ENCODE peak calls at places on chromosomes 2 and 18, in eight cellular contexts. One of them, this sample, is unnamed. For H3K4me1, the result is how much of the 10 kb centered on the place peaks cover.

GRCh38 chr2:155692108-155692507 is 640.4 kb downstream of the NR4A2 start:
- DNase-seq in MM.1S: no peak
- DNase-seq in stomach: no peak
- DNase-seq in IMR-90: no peak
- DNase-seq in neuronal stem cell: no peak
- DNase-seq in small intestine: no peak
- DNase-seq in fibroblast of lung: no peak
- DNase-seq in cardiac muscle cell: no peak
- DNase-seq in this sample: no peak

GRCh38 chr2:120825370-120826259 is 89.9 kb downstream of the GLI2 start:
- DNase-seq in stomach: no peak
- DNase-seq in neuronal stem cell: no peak
- DNase-seq in fibroblast of lung: peak
- DNase-seq in MM.1S: no peak
- DNase-seq in cardiac muscle cell: peak
- DNase-seq in small intestine: no peak
- DNase-seq in IMR-90: peak
- DNase-seq in this sample: peak

GRCh38 chr2:56613254-56613653 is 429.5 kb downstream of the CCDC85A start:
- DNase-seq in cardiac muscle cell: no peak
- DNase-seq in stomach: no peak
- DNase-seq in fibroblast of lung: no peak
- DNase-seq in small intestine: no peak
- DNase-seq in neuronal stem cell: no peak
- DNase-seq in MM.1S: peak
- DNase-seq in IMR-90: no peak
- DNase-seq in this sample: no peak

GRCh38 chr2:166926657-166927056 is 38.4 kb downstream of the XIRP2 start:
- DNase-seq in stomach: no peak
- DNase-seq in fibroblast of lung: no peak
- DNase-seq in cardiac muscle cell: no peak
- DNase-seq in neuronal stem cell: no peak
- DNase-seq in MM.1S: no peak
- DNase-seq in IMR-90: peak
- DNase-seq in small intestine: no peak
- DNase-seq in this sample: no peak

GRCh38 chr2:107932986-107933385 is 53.3 kb upstream of the SLC5A7 start:
- DNase-seq in neuronal stem cell: no peak
- DNase-seq in stomach: no peak
- DNase-seq in fibroblast of lung: no peak
- DNase-seq in IMR-90: peak
- DNase-seq in small intestine: no peak
- DNase-seq in MM.1S: peak
- DNase-seq in cardiac muscle cell: peak
- DNase-seq in this sample: peak

GRCh38 chr2:116733699-116734098 is 1080.8 kb upstream of the DDX18 start:
- DNase-seq in neuronal stem cell: no peak
- DNase-seq in small intestine: no peak
- DNase-seq in cardiac muscle cell: no peak
- DNase-seq in IMR-90: no peak
- DNase-seq in MM.1S: no peak
- DNase-seq in stomach: no peak
- DNase-seq in fibroblast of lung: peak
- DNase-seq in this sample: no peak

GRCh38 chr2:79219383-79219988 is 59.9 kb upstream of the REG3A start:
- DNase-seq in small intestine: peak
- DNase-seq in neuronal stem cell: peak
- DNase-seq in MM.1S: peak
- DNase-seq in fibroblast of lung: peak
- DNase-seq in IMR-90: peak
- DNase-seq in cardiac muscle cell: peak
- DNase-seq in stomach: peak
- DNase-seq in this sample: peak

GRCh38 chr2:168742258-168742932 is 60.0 kb upstream of the NOSTRIN start:
- DNase-seq in neuronal stem cell: no peak
- DNase-seq in fibroblast of lung: no peak
- DNase-seq in small intestine: no peak
- DNase-seq in MM.1S: no peak
- DNase-seq in stomach: no peak
- DNase-seq in cardiac muscle cell: no peak
- DNase-seq in IMR-90: no peak
- DNase-seq in this sample: no peak

GRCh38 chr18:39199231-39199855 is 1633.7 kb upstream of the CELF4 start:
- DNase-seq in fibroblast of lung: peak
- DNase-seq in MM.1S: no peak
- DNase-seq in cardiac muscle cell: no peak
- DNase-seq in stomach: no peak
- DNase-seq in neuronal stem cell: no peak
- DNase-seq in small intestine: no peak
- DNase-seq in IMR-90: no peak
- DNase-seq in this sample: no peak

GRCh38 chr2:219998714-219999227 is 371.3 kb downstream of the SLC4A3 start:
- DNase-seq in small intestine: no peak
- DNase-seq in IMR-90: no peak
- DNase-seq in cardiac muscle cell: no peak
- DNase-seq in fibroblast of lung: no peak
- DNase-seq in neuronal stem cell: no peak
- DNase-seq in stomach: no peak
- DNase-seq in MM.1S: no peak
- DNase-seq in this sample: no peak

GRCh38 chr2:207231962-207232361 is 66.2 kb upstream of the KLF7 start:
- DNase-seq in IMR-90: peak
- DNase-seq in fibroblast of lung: peak
- DNase-seq in cardiac muscle cell: no peak
- DNase-seq in neuronal stem cell: no peak
- DNase-seq in small intestine: no peak
- DNase-seq in stomach: no peak
- DNase-seq in MM.1S: no peak
- DNase-seq in this sample: no peak

GRCh38 chr2:34734042-34734441 is 1134.9 kb upstream of the FAM98A start:
- DNase-seq in fibroblast of lung: no peak
- DNase-seq in small intestine: no peak
- DNase-seq in neuronal stem cell: no peak
- DNase-seq in cardiac muscle cell: no peak
- DNase-seq in MM.1S: no peak
- DNase-seq in stomach: no peak
- DNase-seq in IMR-90: no peak
- DNase-seq in this sample: no peak

GRCh38 chr18:59054892-59055291 is 84.8 kb upstream of the SEC11C start:
- DNase-seq in fibroblast of lung: peak
- DNase-seq in neuronal stem cell: no peak
- DNase-seq in small intestine: no peak
- DNase-seq in IMR-90: no peak
- DNase-seq in stomach: peak
- DNase-seq in cardiac muscle cell: no peak
- DNase-seq in MM.1S: no peak
- DNase-seq in this sample: no peak

DNA sequence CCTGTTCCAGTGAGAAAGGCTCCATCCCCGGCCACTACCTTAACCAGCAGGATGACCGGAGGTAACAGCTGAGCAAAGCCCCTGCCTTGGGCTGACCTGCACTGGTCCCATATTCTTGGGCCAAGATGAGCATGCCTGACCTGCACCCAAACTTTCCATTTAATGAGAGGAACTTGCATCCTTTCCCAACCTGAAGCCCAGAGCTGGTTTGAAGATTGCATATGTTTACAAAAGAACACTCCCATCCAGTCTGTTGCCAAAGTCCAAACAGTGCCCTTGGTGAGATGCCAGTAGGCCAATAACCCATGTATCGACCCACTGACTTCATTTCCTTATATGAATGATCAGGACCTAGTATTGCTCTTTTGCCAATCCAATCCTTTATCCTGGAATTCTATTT is 5.5 kb upstream of the NPAS2 start:
- DNase-seq in MM.1S: no peak
- DNase-seq in neuronal stem cell: no peak
- DNase-seq in small intestine: peak
- DNase-seq in stomach: peak
- DNase-seq in IMR-90: no peak
- DNase-seq in cardiac muscle cell: no peak
- DNase-seq in fibroblast of lung: no peak
- DNase-seq in this sample: no peak
- H3K4me1 ChIP-seq in MM.1S: under half
- H3K4me1 ChIP-seq in neuronal stem cell: under half
- H3K4me1 ChIP-seq in small intestine: under half
- H3K4me1 ChIP-seq in stomach: under half
- H3K4me1 ChIP-seq in IMR-90: under half
- H3K4me1 ChIP-seq in cardiac muscle cell: under half
- H3K4me1 ChIP-seq in fibroblast of lung: under half
- H3K4me1 ChIP-seq in this sample: under half

DNA sequence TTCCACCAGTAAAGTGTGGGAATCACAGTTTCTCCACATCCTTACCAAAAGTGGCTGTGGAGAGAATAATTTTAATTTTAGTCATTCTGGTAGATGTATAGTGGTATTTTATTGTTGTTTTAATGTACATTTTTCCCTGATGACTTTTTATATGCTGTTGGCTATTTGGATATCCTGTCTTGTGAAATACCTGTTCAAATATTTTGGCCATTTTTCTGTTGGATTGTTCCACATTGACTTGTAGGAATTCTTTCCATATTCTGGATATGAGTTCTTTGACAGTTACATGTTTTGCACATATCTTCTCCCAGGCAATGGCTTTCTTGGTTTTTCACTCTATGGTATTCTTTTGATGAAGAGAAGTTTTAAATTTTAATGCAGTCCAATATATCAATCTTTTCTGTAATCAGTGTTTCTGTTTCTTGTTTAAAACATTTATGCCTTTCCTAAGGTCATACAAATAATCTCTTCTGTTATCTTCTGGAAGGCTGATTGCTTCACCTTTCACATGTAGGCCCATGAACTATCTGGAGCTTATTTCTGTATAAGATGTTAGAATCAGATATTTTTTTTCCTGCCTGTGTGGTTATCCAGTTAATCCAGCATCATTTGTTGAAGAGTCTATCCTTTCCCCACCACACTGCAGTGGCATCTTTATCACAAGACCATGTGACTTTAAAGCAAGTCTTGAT is 19.0 kb downstream of the AFTPH start:
- DNase-seq in small intestine: no peak
- DNase-seq in stomach: no peak
- DNase-seq in fibroblast of lung: no peak
- DNase-seq in neuronal stem cell: no peak
- DNase-seq in cardiac muscle cell: no peak
- DNase-seq in IMR-90: peak
- DNase-seq in MM.1S: no peak
- DNase-seq in this sample: no peak
- H3K27ac ChIP-seq in small intestine: no peak
- H3K27ac ChIP-seq in stomach: peak
- H3K27ac ChIP-seq in fibroblast of lung: no peak
- H3K27ac ChIP-seq in neuronal stem cell: no peak
- H3K27ac ChIP-seq in cardiac muscle cell: no peak
- H3K27ac ChIP-seq in IMR-90: no peak
- H3K27ac ChIP-seq in MM.1S: no peak
- H3K27ac ChIP-seq in this sample: no peak

GRCh38 chr2:241744028-241744754 is 9.8 kb downstream of the D2HGDH start:
- DNase-seq in IMR-90: no peak
- DNase-seq in fibroblast of lung: no peak
- DNase-seq in neuronal stem cell: no peak
- DNase-seq in cardiac muscle cell: no peak
- DNase-seq in MM.1S: no peak
- DNase-seq in stomach: no peak
- DNase-seq in small intestine: no peak
- DNase-seq in this sample: no peak

GRCh38 chr2:241746084-241746483 is 11.7 kb downstream of the D2HGDH start:
- DNase-seq in IMR-90: no peak
- DNase-seq in small intestine: no peak
- DNase-seq in stomach: no peak
- DNase-seq in cardiac muscle cell: no peak
- DNase-seq in MM.1S: no peak
- DNase-seq in fibroblast of lung: no peak
- DNase-seq in neuronal stem cell: no peak
- DNase-seq in this sample: no peak

GRCh38 chr2:241743620-241744019 is 9.2 kb downstream of the D2HGDH start:
- DNase-seq in fibroblast of lung: no peak
- DNase-seq in stomach: no peak
- DNase-seq in IMR-90: no peak
- DNase-seq in neuronal stem cell: no peak
- DNase-seq in cardiac muscle cell: no peak
- DNase-seq in small intestine: no peak
- DNase-seq in MM.1S: no peak
- DNase-seq in this sample: no peak

GRCh38 chr2:241742320-241742939 is 8.0 kb downstream of the D2HGDH start:
- DNase-seq in fibroblast of lung: no peak
- DNase-seq in MM.1S: no peak
- DNase-seq in neuronal stem cell: no peak
- DNase-seq in small intestine: no peak
- DNase-seq in IMR-90: no peak
- DNase-seq in stomach: no peak
- DNase-seq in cardiac muscle cell: no peak
- DNase-seq in this sample: no peak

GRCh38 chr2:241745276-241745675 is 10.8 kb downstream of the D2HGDH start:
- DNase-seq in cardiac muscle cell: no peak
- DNase-seq in IMR-90: no peak
- DNase-seq in stomach: no peak
- DNase-seq in fibroblast of lung: no peak
- DNase-seq in MM.1S: no peak
- DNase-seq in small intestine: no peak
- DNase-seq in neuronal stem cell: no peak
- DNase-seq in this sample: no peak
- H3K4me1 ChIP-seq in cardiac muscle cell: under half
- H3K4me1 ChIP-seq in IMR-90: under half
- H3K4me1 ChIP-seq in stomach: under half
- H3K4me1 ChIP-seq in fibroblast of lung: under half
- H3K4me1 ChIP-seq in MM.1S: under half
- H3K4me1 ChIP-seq in small intestine: under half
- H3K4me1 ChIP-seq in neuronal stem cell: under half
- H3K4me1 ChIP-seq in this sample: under half

GRCh38 chr2:183123117-183123958 is 905 bp upstream of the NUP35 start:
- DNase-seq in MM.1S: no peak
- DNase-seq in fibroblast of lung: peak
- DNase-seq in IMR-90: peak
- DNase-seq in small intestine: no peak
- DNase-seq in neuronal stem cell: no peak
- DNase-seq in stomach: no peak
- DNase-seq in cardiac muscle cell: no peak
- DNase-seq in this sample: peak

GRCh38 chr2:183124222-183124956 is at the start of gene NUP35:
- DNase-seq in MM.1S: peak
- DNase-seq in neuronal stem cell: peak
- DNase-seq in stomach: peak
- DNase-seq in IMR-90: peak
- DNase-seq in fibroblast of lung: peak
- DNase-seq in cardiac muscle cell: peak
- DNase-seq in small intestine: peak
- DNase-seq in this sample: peak

GRCh38 chr2:183125659-183126341 is 1.6 kb downstream of the NUP35 start:
- DNase-seq in neuronal stem cell: no peak
- DNase-seq in stomach: no peak
- DNase-seq in small intestine: no peak
- DNase-seq in IMR-90: no peak
- DNase-seq in cardiac muscle cell: no peak
- DNase-seq in fibroblast of lung: no peak
- DNase-seq in MM.1S: no peak
- DNase-seq in this sample: no peak

GRCh38 chr2:183124957-183125255 is 663 bp downstream of the NUP35 start:
- DNase-seq in neuronal stem cell: peak
- DNase-seq in fibroblast of lung: no peak
- DNase-seq in stomach: no peak
- DNase-seq in cardiac muscle cell: no peak
- DNase-seq in MM.1S: no peak
- DNase-seq in IMR-90: no peak
- DNase-seq in small intestine: no peak
- DNase-seq in this sample: no peak

DNA sequence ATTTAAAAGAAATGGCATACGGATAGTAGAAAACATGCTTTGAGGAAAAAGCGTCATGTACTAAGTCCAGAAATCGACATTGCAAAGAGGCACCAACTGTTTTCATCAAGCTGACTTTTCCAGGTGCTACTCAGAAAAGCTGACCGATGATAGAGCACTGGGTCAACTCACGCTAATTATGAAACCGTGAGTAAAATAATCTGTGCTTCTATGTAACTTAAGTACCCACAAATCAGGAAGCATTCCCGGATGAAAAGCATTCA is 353 bp upstream of the NUP35 start:
- DNase-seq in IMR-90: no peak
- DNase-seq in MM.1S: no peak
- DNase-seq in fibroblast of lung: no peak
- DNase-seq in neuronal stem cell: no peak
- DNase-seq in cardiac muscle cell: no peak
- DNase-seq in small intestine: no peak
- DNase-seq in stomach: no peak
- DNase-seq in this sample: no peak
- H3K27ac ChIP-seq in IMR-90: peak
- H3K27ac ChIP-seq in MM.1S: peak
- H3K27ac ChIP-seq in fibroblast of lung: peak
- H3K27ac ChIP-seq in neuronal stem cell: no peak
- H3K27ac ChIP-seq in cardiac muscle cell: peak
- H3K27ac ChIP-seq in small intestine: peak
- H3K27ac ChIP-seq in stomach: peak
- H3K27ac ChIP-seq in this sample: peak

This sample was measured in SJCRH30.